ENCODE peak calls at places on chromosomes 13 and 19, in five cellular contexts. V, I, D, T and R are unnamed samples.

GRCh38 chr19:55080121-55080914 is 4.6 kb downstream of the EPS8L1 start:
- DNase-seq in V (no peak), I (no peak), D (peak; percentile 86), T (peak; percentile 67), R (no peak)

GRCh38 chr19:7883796-7884570 is 4.3 kb upstream of the LRRC8E start:
- DNase-seq in D (no peak), V (peak; percentile 51), I (no peak), T (peak; percentile 47), R (no peak)

GRCh38 chr13:97015661-97016350 is 21.5 kb upstream of the OXGR1 start:
- DNase-seq in V (no peak), I (no peak), D (no peak), T (no peak), R (no peak)

GRCh38 chr13:98468352-98468751 is 108.6 kb downstream of the STK24 start:
- DNase-seq in D (no peak), T (no peak), V (no peak), I (no peak), R (no peak)

GRCh38 chr19:42303101-42303464 is 659 bp upstream of the PAFAH1B3 start:
- DNase-seq in T (no peak), I (no peak), D (no peak), V (no peak), R (no peak)

GRCh38 chr13:50309872-50310594 is 294.8 kb downstream of the KCNRG start:
- DNase-seq in I (no peak), T (no peak), V (no peak), D (no peak), R (no peak)

GRCh38 chr13:32585625-32586021 is 629 bp upstream of the PDS5B start:
- DNase-seq in I (no peak), T (no peak), D (no peak), V (no peak), R (no peak)

GRCh38 chr19:1112254-1113208 is 8.7 kb downstream of the GPX4 start:
- DNase-seq in V (no peak), T (peak; percentile 34), I (no peak), D (no peak), R (no peak)

GRCh38 chr13:41019027-41019487 is at the start of gene ELF1:
- DNase-seq in D (peak; percentile 54), T (peak; percentile 82), V (no peak), I (no peak), R (no peak)

GRCh38 chr13:75670496-75670895 is 34.4 kb downstream of the LMO7 start:
- DNase-seq in V (peak; percentile 44), D (no peak), I (no peak), T (peak; percentile 36), R (no peak)

GRCh38 chr19:17686592-17687042 is 1.5 kb downstream of the UNC13A start:
- DNase-seq in D (peak; percentile 45), T (no peak), V (peak; percentile 2), I (no peak), R (no peak)

GRCh38 chr19:48445606-48446481 is at the start of gene GRWD1:
- DNase-seq in V (peak; percentile 96), I (peak; percentile 73), T (peak; percentile 94), D (peak; percentile 97), R (peak; percentile 88)
- TF ChIP-seq CTCF in V (peak; percentile 46), I (no peak), T (no peak), D (peak; percentile 22), R (no peak)

DNA sequence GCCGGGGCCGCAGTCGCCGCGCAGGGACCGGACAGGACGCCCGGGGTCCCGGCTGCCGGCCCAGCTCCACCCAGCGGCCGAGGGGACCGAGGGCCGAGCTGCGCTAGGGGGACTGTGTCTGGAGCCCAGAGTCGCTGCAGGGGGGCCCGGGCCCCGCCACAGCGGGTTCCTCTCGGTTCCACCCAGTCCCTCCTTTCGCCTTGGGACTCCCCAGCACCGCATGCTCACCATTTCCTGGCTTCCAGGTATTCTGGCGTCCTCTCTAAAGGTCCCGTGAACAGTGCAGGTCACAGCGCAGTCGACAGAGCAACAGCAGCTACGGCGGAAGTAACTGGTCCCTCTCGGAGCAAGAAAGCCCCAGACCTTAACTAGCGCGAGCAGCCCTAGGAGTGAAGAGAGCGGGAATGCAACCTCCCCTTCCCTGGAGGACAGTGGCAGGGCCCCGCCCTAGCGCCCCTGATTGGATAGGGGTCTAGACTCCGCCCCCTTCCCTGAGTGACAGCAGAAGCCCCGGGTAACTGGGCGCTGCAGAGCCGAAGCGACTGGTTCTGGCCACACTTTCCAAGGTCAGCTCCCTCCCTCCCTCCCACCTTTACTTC is at the start of gene ZNF878:
- DNase-seq in I (peak; percentile 80), T (peak; percentile 68), D (peak; percentile 86), V (peak; percentile 66), R (peak; percentile 90)
- TF ChIP-seq CTCF in I (no peak), T (no peak), D (peak; percentile 36), V (no peak), R (peak; percentile 55)

DNA sequence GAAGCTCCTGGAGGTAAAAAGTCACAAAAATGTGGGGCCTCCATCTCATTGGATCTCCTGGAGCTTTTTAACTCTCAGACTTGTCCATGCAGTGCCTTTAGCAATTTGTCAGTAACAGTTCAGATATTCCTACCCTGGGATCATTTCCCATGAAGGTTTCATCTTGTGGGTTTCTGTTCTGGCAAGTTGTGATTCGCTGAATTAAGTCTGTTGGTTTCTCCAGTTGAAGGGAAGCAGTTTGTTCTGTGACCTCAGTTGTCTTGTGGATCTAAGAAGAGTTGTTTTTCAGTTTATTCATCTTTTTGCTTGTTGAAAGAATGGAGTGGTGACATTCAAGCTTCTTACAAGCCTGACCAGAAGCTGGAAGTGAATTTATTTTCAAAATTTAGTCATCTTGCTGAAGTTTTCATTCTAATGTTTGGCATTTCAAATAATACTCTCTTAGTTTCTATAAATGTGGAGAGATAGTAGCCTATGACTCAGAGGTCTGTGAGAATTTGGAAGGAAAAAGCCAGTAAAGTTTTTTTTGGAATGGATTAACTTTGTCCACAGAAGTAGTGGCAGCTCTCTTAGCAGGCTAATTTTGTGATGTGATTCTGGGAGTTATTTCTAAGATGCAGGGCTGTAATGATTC is 120.1 kb upstream of the CSNK1A1L start:
- DNase-seq in D (no peak), V (peak; percentile 47), I (no peak), T (peak; percentile 50), R (no peak)
- TF ChIP-seq CTCF in D (no peak), V (no peak), I (no peak), T (no peak), R (no peak)

DNA sequence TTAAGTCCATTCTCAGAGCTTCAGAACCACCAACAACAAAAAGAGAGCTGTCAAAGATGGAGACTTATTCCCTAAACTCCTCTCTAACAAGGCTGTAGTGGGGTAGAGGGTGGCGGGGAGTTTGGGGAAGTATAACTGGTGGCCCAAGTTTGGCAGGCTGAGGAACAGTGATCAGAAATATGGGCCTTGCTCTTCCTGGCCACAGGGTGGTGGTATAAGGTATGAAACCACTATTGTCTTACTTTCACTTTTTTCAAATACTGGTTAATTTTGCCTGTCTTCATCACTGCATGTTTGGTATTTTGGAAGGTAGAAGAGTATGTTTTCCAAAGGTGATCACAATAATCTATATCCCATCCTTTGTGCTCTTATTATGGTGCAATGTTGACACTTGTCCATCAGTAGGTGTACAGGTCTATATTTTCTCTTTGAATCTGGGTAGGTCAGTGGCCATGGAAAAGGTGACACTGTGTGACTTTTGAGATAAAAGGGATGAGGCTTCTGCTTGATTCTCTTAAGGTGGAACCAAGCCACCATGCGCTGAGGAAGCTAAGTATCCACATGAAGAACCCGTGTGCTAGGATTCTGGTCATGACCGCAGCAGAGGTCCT is 23.2 kb upstream of the GPC5 start:
- DNase-seq in I (no peak), T (peak; percentile 20), V (no peak), D (peak; percentile 35), R (no peak)
- TF ChIP-seq CTCF in I (no peak), T (peak; percentile 56), V (peak; percentile 66), D (peak; percentile 66), R (peak; percentile 66)

DNA sequence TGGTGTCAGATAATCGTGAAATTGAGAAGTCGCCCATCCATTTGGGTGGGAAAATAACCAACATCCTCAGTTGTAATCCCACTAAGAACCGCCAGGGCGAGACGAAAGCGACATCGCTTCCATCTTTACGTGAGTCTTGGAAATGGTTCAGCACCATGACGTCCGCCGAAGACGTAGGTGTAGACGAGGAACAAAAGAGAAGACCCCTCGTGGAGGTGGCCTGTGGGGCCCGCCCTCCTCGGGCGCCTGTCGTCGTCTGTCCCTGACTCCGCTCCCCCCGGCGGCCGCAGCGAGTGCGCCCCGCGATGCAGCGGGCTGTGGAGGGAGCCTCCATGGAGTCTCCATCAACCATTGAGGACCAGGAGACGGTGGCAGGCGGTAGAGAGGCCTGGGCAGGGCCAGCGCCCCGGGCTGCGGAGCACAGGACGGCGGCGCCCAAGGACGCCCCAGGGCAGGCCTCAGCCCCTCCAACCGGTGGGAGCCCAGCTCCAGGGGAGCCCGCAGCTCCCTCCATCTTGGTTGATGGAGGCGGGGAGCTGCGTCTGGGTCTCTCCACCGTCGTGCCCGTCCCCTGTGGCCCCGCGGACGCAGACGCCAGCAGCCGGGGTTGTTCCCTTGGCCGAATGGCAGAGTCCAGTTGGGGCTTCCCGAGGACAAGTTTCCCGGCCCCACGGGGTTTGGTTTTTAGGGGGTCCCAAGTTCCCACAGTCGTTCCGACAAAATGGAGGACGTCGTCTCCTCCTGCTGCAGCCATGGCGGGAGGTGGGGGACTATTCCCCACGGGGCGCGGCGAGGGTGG is 1.0 kb upstream of the ZMYM2 start:
- DNase-seq in V (peak; percentile 16), T (peak; percentile 88), D (peak; percentile 72), I (peak; percentile 65), R (peak; percentile 84)
- TF ChIP-seq CTCF in V (peak; percentile 81), T (peak; percentile 65), D (peak; percentile 56), I (peak; percentile 70), R (peak; percentile 82)

DNA sequence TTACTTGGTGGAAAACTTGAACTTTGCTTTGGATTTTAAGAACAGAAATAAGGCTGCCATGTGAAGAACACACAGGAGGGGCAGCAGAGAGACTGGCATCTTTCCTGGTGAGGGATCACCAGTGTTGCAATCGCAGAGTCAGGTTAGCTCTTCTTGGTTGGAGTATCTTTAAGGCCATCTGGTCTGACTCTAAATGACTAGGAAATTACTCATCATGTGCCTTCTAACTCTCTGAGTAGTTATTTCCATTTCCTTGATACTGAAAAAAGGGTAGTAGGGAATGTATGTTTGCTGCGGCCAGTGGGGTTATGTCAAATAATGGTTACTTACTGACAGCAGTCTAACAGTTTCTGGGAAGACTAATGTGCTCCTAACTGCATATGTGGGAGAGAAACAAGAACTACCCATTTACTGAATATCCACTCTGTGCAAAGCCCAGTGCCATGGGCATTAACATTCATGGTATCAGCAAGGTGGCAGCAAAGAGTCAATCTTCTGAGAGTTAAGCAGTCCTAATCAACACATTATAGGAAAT is 122.1 kb downstream of the COG6 start:
- DNase-seq in V (peak; percentile 97), I (no peak), T (peak; percentile 98), D (no peak), R (no peak)
- TF ChIP-seq CTCF in V (peak; percentile 74), I (no peak), T (peak; percentile 82), D (peak; percentile 12), R (peak; percentile 42)

GRCh38 chr13:48977973-48978372 is 2.3 kb downstream of the FNDC3A start:
- DNase-seq in V (peak; percentile 42), T (peak; percentile 55), I (no peak), D (peak; percentile 24), R (no peak)

GRCh38 chr13:48975926-48976676 is 389 bp downstream of the FNDC3A start:
- DNase-seq in V (peak; percentile 71), I (peak; percentile 57), D (peak; percentile 93), T (peak; percentile 73), R (peak; percentile 84)

GRCh38 chr13:48973845-48974431 is 1.8 kb upstream of the FNDC3A start:
- DNase-seq in T (no peak), I (no peak), V (no peak), D (no peak), R (no peak)

GRCh38 chr13:48976677-48977625 is 1.2 kb downstream of the FNDC3A start:
- DNase-seq in D (no peak), I (no peak), T (peak; percentile 35), V (peak; percentile 15), R (no peak)

GRCh38 chr13:48975101-48975925 is at the start of gene FNDC3A:
- DNase-seq in I (no peak), D (no peak), T (peak; percentile 57), V (peak; percentile 57), R (no peak)
- TF ChIP-seq CTCF in I (no peak), D (no peak), T (peak; percentile 11), V (no peak), R (peak; percentile 33)

GRCh38 chr13:29959621-29960020 is 109.2 kb upstream of the UBL3 start:
- DNase-seq in I (no peak), V (no peak), T (no peak), D (no peak), R (no peak)
- TF ChIP-seq CTCF in I (no peak), V (no peak), T (no peak), D (no peak), R (no peak)